ENCODE peak calls at places on chromosomes 1 and 21, in seven cellular contexts. One of them, this sample, is unnamed.

GRCh38 chr1:87226341-87226760 is 102.3 kb upstream of the LMO4 start:
- DNase-seq in heart left ventricle: peak; percentile 46
- DNase-seq in kidney epithelial cell: peak; percentile 98
- DNase-seq in mucosa of descending colon: peak; percentile 56
- DNase-seq in heart right ventricle: peak; percentile 56
- DNase-seq in epithelial cell of esophagus: peak; percentile 95
- DNase-seq in upper lobe of right lung: peak; percentile 70
- DNase-seq in this sample: peak; percentile 62

GRCh38 chr1:20684651-20685050 is 23.5 kb upstream of the DDOST start:
- DNase-seq in epithelial cell of esophagus: no peak
- DNase-seq in heart right ventricle: no peak
- DNase-seq in kidney epithelial cell: no peak
- DNase-seq in mucosa of descending colon: no peak
- DNase-seq in upper lobe of right lung: no peak
- DNase-seq in heart left ventricle: no peak
- DNase-seq in this sample: no peak

GRCh38 chr1:151311589-151312331 is 15.5 kb downstream of the PI4KB start:
- DNase-seq in heart left ventricle: peak; percentile 65
- DNase-seq in upper lobe of right lung: no peak
- DNase-seq in mucosa of descending colon: no peak
- DNase-seq in kidney epithelial cell: peak; percentile 99
- DNase-seq in epithelial cell of esophagus: peak; percentile 100
- DNase-seq in heart right ventricle: peak; percentile 33
- DNase-seq in this sample: no peak

GRCh38 chr1:99851850-99852454 is 1.8 kb downstream of the AGL start:
- DNase-seq in epithelial cell of esophagus: no peak
- DNase-seq in heart left ventricle: no peak
- DNase-seq in heart right ventricle: no peak
- DNase-seq in mucosa of descending colon: no peak
- DNase-seq in kidney epithelial cell: no peak
- DNase-seq in upper lobe of right lung: no peak
- DNase-seq in this sample: no peak

GRCh38 chr21:45330075-45330781 is 42.5 kb upstream of the POFUT2 start:
- DNase-seq in kidney epithelial cell: peak; percentile 93
- DNase-seq in heart right ventricle: no peak
- DNase-seq in upper lobe of right lung: peak; percentile 91
- DNase-seq in heart left ventricle: no peak
- DNase-seq in epithelial cell of esophagus: peak; percentile 74
- DNase-seq in mucosa of descending colon: peak; percentile 39
- DNase-seq in this sample: peak; percentile 56

GRCh38 chr21:31343680-31344480 is at the start of gene TIAM1:
- DNase-seq in heart right ventricle: peak; percentile 47
- DNase-seq in mucosa of descending colon: peak; percentile 43
- DNase-seq in kidney epithelial cell: no peak
- DNase-seq in upper lobe of right lung: peak; percentile 81
- DNase-seq in heart left ventricle: peak; percentile 49
- DNase-seq in epithelial cell of esophagus: peak; percentile 92
- DNase-seq in this sample: no peak

GRCh38 chr1:230895452-230895851 is 27.1 kb upstream of the C1orf198 start:
- DNase-seq in mucosa of descending colon: no peak
- DNase-seq in heart left ventricle: no peak
- DNase-seq in kidney epithelial cell: no peak
- DNase-seq in epithelial cell of esophagus: no peak
- DNase-seq in upper lobe of right lung: no peak
- DNase-seq in heart right ventricle: no peak
- DNase-seq in this sample: no peak

GRCh38 chr21:44711327-44712202 is at the start of gene TSPEAR:
- DNase-seq in upper lobe of right lung: peak; percentile 64
- DNase-seq in heart right ventricle: no peak
- DNase-seq in heart left ventricle: no peak
- DNase-seq in epithelial cell of esophagus: no peak
- DNase-seq in mucosa of descending colon: no peak
- DNase-seq in kidney epithelial cell: no peak
- DNase-seq in this sample: peak; percentile 52

GRCh38 chr1:34358636-34359035 is 181.9 kb downstream of the C1orf94 start:
- DNase-seq in kidney epithelial cell: no peak
- DNase-seq in mucosa of descending colon: no peak
- DNase-seq in epithelial cell of esophagus: no peak
- DNase-seq in heart right ventricle: no peak
- DNase-seq in heart left ventricle: no peak
- DNase-seq in upper lobe of right lung: no peak
- DNase-seq in this sample: no peak

GRCh38 chr1:174433451-174433850 is 14.3 kb upstream of the GPR52 start:
- DNase-seq in mucosa of descending colon: no peak
- DNase-seq in upper lobe of right lung: no peak
- DNase-seq in heart right ventricle: no peak
- DNase-seq in epithelial cell of esophagus: peak; percentile 76
- DNase-seq in kidney epithelial cell: peak; percentile 26
- DNase-seq in heart left ventricle: no peak
- DNase-seq in this sample: no peak

GRCh38 chr1:161185732-161186311 is 8.5 kb upstream of the B4GALT3 start:
- DNase-seq in heart right ventricle: no peak
- DNase-seq in heart left ventricle: no peak
- DNase-seq in upper lobe of right lung: peak; percentile 62
- DNase-seq in mucosa of descending colon: peak; percentile 16
- DNase-seq in kidney epithelial cell: no peak
- DNase-seq in epithelial cell of esophagus: no peak
- DNase-seq in this sample: no peak

GRCh38 chr1:6094246-6094645 is 48.6 kb downstream of the KCNAB2 start:
- DNase-seq in epithelial cell of esophagus: no peak
- DNase-seq in heart left ventricle: no peak
- DNase-seq in mucosa of descending colon: no peak
- DNase-seq in upper lobe of right lung: no peak
- DNase-seq in kidney epithelial cell: no peak
- DNase-seq in heart right ventricle: peak; percentile 8
- DNase-seq in this sample: no peak

GRCh38 chr1:33288976-33289857 is 31.7 kb downstream of the A3GALT2 start:
- DNase-seq in epithelial cell of esophagus: no peak
- DNase-seq in mucosa of descending colon: no peak
- DNase-seq in heart left ventricle: no peak
- DNase-seq in upper lobe of right lung: peak; percentile 48
- DNase-seq in heart right ventricle: no peak
- DNase-seq in kidney epithelial cell: no peak
- DNase-seq in this sample: no peak

GRCh38 chr1:109579044-109579443 is 30.6 kb downstream of the GNAI3 start:
- DNase-seq in upper lobe of right lung: no peak
- DNase-seq in heart left ventricle: no peak
- DNase-seq in epithelial cell of esophagus: no peak
- DNase-seq in kidney epithelial cell: no peak
- DNase-seq in heart right ventricle: no peak
- DNase-seq in mucosa of descending colon: no peak
- DNase-seq in this sample: no peak

GRCh38 chr1:202663141-202663540 is 47.1 kb downstream of the SYT2 start:
- DNase-seq in heart right ventricle: no peak
- DNase-seq in heart left ventricle: no peak
- DNase-seq in kidney epithelial cell: no peak
- DNase-seq in upper lobe of right lung: no peak
- DNase-seq in epithelial cell of esophagus: no peak
- DNase-seq in mucosa of descending colon: no peak
- DNase-seq in this sample: no peak

GRCh38 chr1:202662081-202662480 is 48.2 kb downstream of the SYT2 start:
- DNase-seq in upper lobe of right lung: no peak
- DNase-seq in mucosa of descending colon: no peak
- DNase-seq in epithelial cell of esophagus: no peak
- DNase-seq in heart right ventricle: no peak
- DNase-seq in kidney epithelial cell: no peak
- DNase-seq in heart left ventricle: no peak
- DNase-seq in this sample: no peak

GRCh38 chr1:202659974-202660373 is 50.3 kb downstream of the SYT2 start:
- DNase-seq in heart right ventricle: no peak
- DNase-seq in heart left ventricle: no peak
- DNase-seq in epithelial cell of esophagus: no peak
- DNase-seq in kidney epithelial cell: no peak
- DNase-seq in upper lobe of right lung: no peak
- DNase-seq in mucosa of descending colon: no peak
- DNase-seq in this sample: no peak

GRCh38 chr1:202659541-202659940 is 50.7 kb downstream of the SYT2 start:
- DNase-seq in heart left ventricle: no peak
- DNase-seq in kidney epithelial cell: no peak
- DNase-seq in upper lobe of right lung: no peak
- DNase-seq in epithelial cell of esophagus: no peak
- DNase-seq in heart right ventricle: no peak
- DNase-seq in mucosa of descending colon: no peak
- DNase-seq in this sample: no peak

DNA sequence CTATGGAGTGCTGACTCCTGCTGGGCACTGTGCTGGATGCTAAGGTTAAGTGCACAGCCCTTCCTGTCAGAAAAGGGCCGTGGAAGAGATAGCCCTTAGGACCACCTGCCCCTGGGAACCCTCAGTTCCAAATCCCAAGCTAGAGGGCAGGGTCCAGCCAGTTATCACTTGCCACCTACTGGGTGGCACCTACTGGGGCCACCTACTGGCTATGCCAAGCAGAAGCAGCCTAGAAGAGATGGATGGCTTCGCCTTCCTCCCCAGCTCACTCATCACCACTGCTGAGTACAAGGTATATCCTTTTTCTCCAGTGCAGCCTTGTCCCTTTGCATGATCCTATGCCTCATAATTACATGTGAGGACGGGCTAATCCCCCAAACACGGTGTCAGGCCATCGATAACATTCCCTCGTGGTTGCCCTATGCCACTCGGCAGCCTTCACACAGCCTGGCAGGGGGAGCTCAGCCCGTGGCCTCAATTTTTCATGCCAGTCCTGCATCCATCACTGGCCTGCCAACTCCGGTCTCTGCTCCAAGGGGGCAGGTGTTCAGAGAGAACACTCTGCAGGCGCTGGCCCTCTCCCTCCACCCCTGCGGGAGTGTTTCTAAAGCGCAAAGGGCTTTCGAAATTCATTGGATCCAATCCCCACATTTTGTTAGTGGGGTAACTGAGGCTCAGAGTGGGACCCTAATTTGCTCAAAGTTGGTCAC is 49.0 kb downstream of the SYT2 start:
- DNase-seq in upper lobe of right lung: no peak
- DNase-seq in epithelial cell of esophagus: peak; percentile 20
- DNase-seq in heart right ventricle: no peak
- DNase-seq in mucosa of descending colon: no peak
- DNase-seq in heart left ventricle: no peak
- DNase-seq in kidney epithelial cell: no peak
- DNase-seq in this sample: no peak
- TF ChIP-seq CTCF in upper lobe of right lung: peak; percentile 16
- TF ChIP-seq CTCF in epithelial cell of esophagus: peak; percentile 57
- TF ChIP-seq CTCF in heart right ventricle: no peak
- TF ChIP-seq CTCF in mucosa of descending colon: no peak
- TF ChIP-seq CTCF in heart left ventricle: peak; percentile 11
- TF ChIP-seq CTCF in kidney epithelial cell: peak; percentile 52
- TF ChIP-seq CTCF in this sample: no peak

DNA sequence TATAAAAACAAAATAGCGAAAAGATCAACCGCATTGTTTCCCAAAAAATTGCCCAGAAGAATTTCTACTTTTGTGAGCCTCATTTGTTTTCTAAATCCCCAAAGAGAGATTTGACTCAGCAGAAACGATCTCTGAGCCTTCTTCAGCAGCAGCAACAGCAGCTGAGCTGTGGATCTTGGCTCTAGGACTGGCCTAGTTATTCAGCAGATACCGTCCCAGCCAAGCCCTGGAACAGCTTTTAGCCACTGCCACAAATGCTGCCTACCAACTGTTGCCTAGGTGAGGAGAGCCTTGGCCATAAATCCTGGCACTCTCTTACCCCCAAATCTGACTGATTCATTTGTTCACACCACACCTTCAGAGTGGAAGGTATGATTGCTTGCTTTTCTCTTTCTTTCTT is 320.1 kb downstream of the TGFB2 start:
- DNase-seq in epithelial cell of esophagus: no peak
- DNase-seq in heart right ventricle: peak; percentile 29
- DNase-seq in kidney epithelial cell: no peak
- DNase-seq in mucosa of descending colon: no peak
- DNase-seq in heart left ventricle: peak; percentile 29
- DNase-seq in upper lobe of right lung: no peak
- DNase-seq in this sample: no peak
- H3K4me3 ChIP-seq in epithelial cell of esophagus: no peak overlapping the region
- H3K4me3 ChIP-seq in heart right ventricle: no peak overlapping the region
- H3K4me3 ChIP-seq in kidney epithelial cell: no peak overlapping the region
- H3K4me3 ChIP-seq in mucosa of descending colon: no peak overlapping the region
- H3K4me3 ChIP-seq in heart left ventricle: no peak overlapping the region
- H3K4me3 ChIP-seq in upper lobe of right lung: no peak overlapping the region
- H3K4me3 ChIP-seq in this sample: no peak overlapping the region

GRCh38 chr1:17599301-17600300 is 60.1 kb downstream of the ARHGEF10L start:
- DNase-seq in epithelial cell of esophagus: no peak
- DNase-seq in heart right ventricle: no peak
- DNase-seq in heart left ventricle: peak; percentile 31
- DNase-seq in mucosa of descending colon: no peak
- DNase-seq in kidney epithelial cell: no peak
- DNase-seq in upper lobe of right lung: peak; percentile 63
- DNase-seq in this sample: no peak

GRCh38 chr1:17603091-17603841 is 63.8 kb downstream of the ARHGEF10L start:
- DNase-seq in heart right ventricle: no peak
- DNase-seq in kidney epithelial cell: no peak
- DNase-seq in heart left ventricle: no peak
- DNase-seq in upper lobe of right lung: no peak
- DNase-seq in epithelial cell of esophagus: no peak
- DNase-seq in mucosa of descending colon: peak; percentile 66
- DNase-seq in this sample: no peak

GRCh38 chr1:17598251-17598650 is 58.8 kb downstream of the ARHGEF10L start:
- DNase-seq in upper lobe of right lung: no peak
- DNase-seq in heart right ventricle: no peak
- DNase-seq in kidney epithelial cell: no peak
- DNase-seq in epithelial cell of esophagus: no peak
- DNase-seq in mucosa of descending colon: no peak
- DNase-seq in heart left ventricle: no peak
- DNase-seq in this sample: no peak

GRCh38 chr1:17600313-17600712 is 60.8 kb downstream of the ARHGEF10L start:
- DNase-seq in upper lobe of right lung: no peak
- DNase-seq in heart left ventricle: no peak
- DNase-seq in heart right ventricle: no peak
- DNase-seq in kidney epithelial cell: no peak
- DNase-seq in mucosa of descending colon: no peak
- DNase-seq in epithelial cell of esophagus: no peak
- DNase-seq in this sample: no peak

DNA sequence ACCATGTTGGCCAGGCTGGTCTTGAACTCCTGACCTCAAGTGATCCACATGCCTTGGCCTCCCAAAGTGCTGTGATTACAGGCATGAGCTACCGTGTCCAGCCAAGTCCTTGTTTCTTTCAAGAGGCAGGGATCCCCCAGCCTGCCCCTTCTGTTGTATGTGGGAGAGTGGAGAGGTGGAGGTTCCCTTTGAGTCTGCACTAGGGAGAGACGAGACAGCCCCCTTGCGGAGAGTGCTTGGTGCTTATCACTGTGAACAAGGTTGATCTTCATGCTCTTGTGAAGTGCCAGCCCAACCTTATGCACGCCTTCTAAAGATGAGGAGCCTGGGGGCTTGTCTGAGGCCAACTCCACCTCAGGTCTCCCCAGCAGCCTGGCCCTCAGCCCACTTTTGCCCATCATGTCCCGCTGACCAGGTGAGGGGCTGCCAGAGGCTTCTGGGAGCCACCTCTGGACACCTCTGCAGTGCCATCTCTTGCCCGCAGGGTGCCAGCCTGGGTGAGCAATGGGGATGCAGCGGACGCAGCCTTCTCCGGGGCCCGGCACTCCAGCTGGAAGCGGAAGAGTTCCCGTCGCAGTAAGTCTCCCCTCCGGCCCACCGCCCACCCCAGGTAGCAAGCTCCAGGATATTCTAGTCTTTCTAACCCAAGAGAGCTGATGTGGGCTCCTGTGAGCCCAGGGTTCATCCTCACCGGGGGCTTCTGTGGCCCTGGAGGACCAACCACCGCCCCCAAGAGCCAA is 62.3 kb downstream of the ARHGEF10L start:
- DNase-seq in heart right ventricle: no peak
- DNase-seq in epithelial cell of esophagus: no peak
- DNase-seq in heart left ventricle: no peak
- DNase-seq in kidney epithelial cell: no peak
- DNase-seq in mucosa of descending colon: no peak
- DNase-seq in upper lobe of right lung: no peak
- DNase-seq in this sample: no peak
- TF ChIP-seq CTCF in heart right ventricle: no peak
- TF ChIP-seq CTCF in epithelial cell of esophagus: no peak
- TF ChIP-seq CTCF in heart left ventricle: no peak
- TF ChIP-seq CTCF in kidney epithelial cell: no peak
- TF ChIP-seq CTCF in mucosa of descending colon: no peak
- TF ChIP-seq CTCF in upper lobe of right lung: no peak
- TF ChIP-seq CTCF in this sample: no peak

GRCh38 chr1:19646771-19647319 is 2.7 kb downstream of the NBL1 start:
- DNase-seq in epithelial cell of esophagus: no peak
- DNase-seq in upper lobe of right lung: no peak
- DNase-seq in heart right ventricle: no peak
- DNase-seq in heart left ventricle: no peak
- DNase-seq in mucosa of descending colon: no peak
- DNase-seq in kidney epithelial cell: no peak
- DNase-seq in this sample: no peak
- H3K4me3 ChIP-seq in epithelial cell of esophagus: no peak overlapping the region
- H3K4me3 ChIP-seq in upper lobe of right lung: peak overlapping the region; percentile 66
- H3K4me3 ChIP-seq in heart right ventricle: peak overlapping the region; percentile 72
- H3K4me3 ChIP-seq in heart left ventricle: no peak overlapping the region
- H3K4me3 ChIP-seq in mucosa of descending colon: no peak overlapping the region
- H3K4me3 ChIP-seq in kidney epithelial cell: no peak overlapping the region
- H3K4me3 ChIP-seq in this sample: no peak overlapping the region

This sample was measured in pancreas.